ENCODE peak calls at places on chromosomes 5 and 9, in five cellular contexts. A is GM12878, H is SK-N-SH, N is IMR-90, S is K562. Z is an unnamed sample.

GRCh38 chr5:175663191-175664184 is 5.6 kb downstream of the HRH2 start:
- DNase-seq in A (no peak), H (no peak), N (no peak), S (no peak), Z (no peak)

GRCh38 chr5:167295686-167296015 is 995.8 kb upstream of the WWC1 start:
- DNase-seq in A (no peak), H (no peak), N (no peak), S (no peak), Z (no peak)

GRCh38 chr9:86585422-86586143 is 231.4 kb upstream of the TUT7 start:
- DNase-seq in A (no peak), H (no peak), N (peak; percentile 26), S (no peak), Z (no peak)

GRCh38 chr5:17314907-17315471 is 97.6 kb downstream of the BASP1 start:
- DNase-seq in A (peak; percentile 28), H (no peak), N (no peak), S (no peak), Z (no peak)

GRCh38 chr9:88387035-88387732 is 1.1 kb upstream of the SPIN1 start:
- DNase-seq in A (no peak), H (no peak), N (peak; percentile 55), S (peak; percentile 8), Z (peak; percentile 52)

GRCh38 chr5:82911902-82912301 is 165.3 kb downstream of the TMEM167A start:
- DNase-seq in A (no peak), H (no peak), N (no peak), S (no peak), Z (no peak)

GRCh38 chr5:86974910-86975309 is 292.8 kb upstream of the RASA1 start:
- DNase-seq in A (no peak), H (no peak), N (no peak), S (no peak), Z (no peak)

GRCh38 chr5:636951-637350 is 24.8 kb downstream of the CEP72 start:
- DNase-seq in A (no peak), H (no peak), N (no peak), S (no peak), Z (no peak)

GRCh38 chr5:135705230-135705631 is 126.4 kb upstream of the CXCL14 start:
- DNase-seq in A (no peak), H (no peak), N (peak; percentile 2), S (no peak), Z (no peak)

GRCh38 chr9:127586096-127586495 is 26.0 kb upstream of the STXBP1 start:
- DNase-seq in A (no peak), H (no peak), N (no peak), S (no peak), Z (no peak)

GRCh38 chr9:134415026-134415425 is 88.8 kb downstream of the RXRA start:
- DNase-seq in A (no peak), H (no peak), N (no peak), S (no peak), Z (no peak)

GRCh38 chr9:124436320-124436719 is 13.9 kb upstream of the ADGRD2 start:
- DNase-seq in A (peak; percentile 39), H (no peak), N (no peak), S (no peak), Z (no peak)

GRCh38 chr5:10556331-10556807 is 7.5 kb upstream of the ANKRD33B start:
- DNase-seq in A (no peak), H (no peak), N (peak; percentile 78), S (no peak), Z (peak; percentile 87)

GRCh38 chr5:173327948-173328895 is at the start of gene STC2:
- DNase-seq in A (peak; percentile 15), H (peak; percentile 88), N (peak; percentile 94), S (peak; percentile 87), Z (peak; percentile 91)

GRCh38 chr5:92594031-92594430 is 987.0 kb downstream of the NR2F1-AS1 start:
- DNase-seq in A (no peak), H (no peak), N (no peak), S (no peak), Z (no peak)

GRCh38 chr5:171484460-171484899 is 65.0 kb downstream of the FGF18 start:
- DNase-seq in A (no peak), H (peak; percentile 82), N (no peak), S (peak; percentile 87), Z (peak; percentile 73)

GRCh38 chr5:134223406-134224251 is 2.2 kb downstream of the PPP2CA start:
- DNase-seq in A (no peak), H (no peak), N (peak; percentile 52), S (no peak), Z (no peak)

GRCh38 chr9:71778085-71778484 is 9.8 kb upstream of the CEMIP2 start:
- DNase-seq in A (no peak), H (no peak), N (no peak), S (no peak), Z (no peak)

GRCh38 chr9:14313378-14313940 is 482 bp downstream of the NFIB start:
- DNase-seq in A (no peak), H (no peak), N (peak; percentile 31), S (no peak), Z (peak; percentile 63)

GRCh38 chr9:34508951-34509350 is 13.8 kb downstream of the ENHO start:
- DNase-seq in A (no peak), H (no peak), N (no peak), S (no peak), Z (no peak)

GRCh38 chr5:150279618-150280017 is 10.0 kb downstream of the CAMK2A start:
- DNase-seq in A (no peak), H (peak; percentile 59), N (no peak), S (no peak), Z (no peak)

GRCh38 chr5:405421-405820 is 37.6 kb upstream of the EXOC3 start:
- DNase-seq in A (no peak), H (peak; percentile 7), N (no peak), S (no peak), Z (no peak)

GRCh38 chr5:142767178-142767577 is 3.0 kb upstream of the ARHGAP26 start:
- DNase-seq in A (no peak), H (no peak), N (no peak), S (no peak), Z (no peak)

GRCh38 chr9:97660345-97660744 is 26.7 kb downstream of the NCBP1 start:
- DNase-seq in A (no peak), H (no peak), N (no peak), S (no peak), Z (no peak)

GRCh38 chr9:36872641-36873040 is 161.4 kb downstream of the PAX5 start:
- DNase-seq in A (no peak), H (no peak), N (no peak), S (no peak), Z (no peak)

GRCh38 chr5:119037496-119038215 is 33.2 kb upstream of the DMXL1 start:
- DNase-seq in A (no peak), H (peak; percentile 20), N (peak; percentile 8), S (no peak), Z (no peak)

GRCh38 chr5:159504106-159504856 is 174.0 kb upstream of the IL12B start:
- DNase-seq in A (no peak), H (no peak), N (peak; percentile 45), S (no peak), Z (no peak)

GRCh38 chr9:99488109-99489042 is 266.3 kb downstream of the SEC61B start:
- DNase-seq in A (no peak), H (peak; percentile 44), N (no peak), S (no peak), Z (no peak)

GRCh38 chr5:132752581-132753125 is 5.4 kb downstream of the CCNI2 start:
- DNase-seq in A (no peak), H (no peak), N (no peak), S (no peak), Z (no peak)

GRCh38 chr5:80654054-80654390 is 430 bp upstream of the MSH3 start:
- DNase-seq in A (no peak), H (peak; percentile 56), N (no peak), S (peak; percentile 48), Z (peak; percentile 6)

GRCh38 chr5:118990582-118990981 is 2.2 kb upstream of the DTWD2 start:
- DNase-seq in A (no peak), H (no peak), N (no peak), S (no peak), Z (no peak)

GRCh38 chr9:131272212-131272611 is 4.1 kb downstream of the FAM78A start:
- DNase-seq in A (no peak), H (no peak), N (no peak), S (peak; percentile 77), Z (no peak)

GRCh38 chr5:131986161-131986912 is 25.1 kb downstream of the ACSL6 start:
- DNase-seq in A (no peak), H (no peak), N (peak; percentile 4), S (no peak), Z (no peak)

GRCh38 chr9:127953768-127954505 is 16.3 kb upstream of the DPM2 start:
- DNase-seq in A (no peak), H (no peak), N (no peak), S (no peak), Z (no peak)

GRCh38 chr9:121055642-121056143 is 5.6 kb upstream of the C5 start:
- DNase-seq in A (no peak), H (no peak), N (peak; percentile 3), S (peak; percentile 38), Z (peak; percentile 74)

GRCh38 chr5:96702503-96703383 is 40.6 kb downstream of the CAST start:
- DNase-seq in A (no peak), H (peak; percentile 92), N (peak; percentile 97), S (peak; percentile 95), Z (peak; percentile 94)

GRCh38 chr9:115849679-115850412 is 303.7 kb upstream of the PAPPA start:
- DNase-seq in A (no peak), H (no peak), N (peak; percentile 8), S (no peak), Z (no peak)

GRCh38 chr5:132083065-132083678 is 9.6 kb downstream of the CSF2 start:
- DNase-seq in A (no peak), H (no peak), N (no peak), S (no peak), Z (no peak)

GRCh38 chr5:179146277-179146676 is 86.1 kb downstream of the ZNF354C start:
- DNase-seq in A (no peak), H (no peak), N (no peak), S (no peak), Z (no peak)
- TF ChIP-seq USF2 in A (no peak), H (no peak), N (no peak), S (no peak), Z (no peak)

GRCh38 chr5:169218862-169219261 is 82.1 kb downstream of the SLIT3 start:
- DNase-seq in A (no peak), H (peak; percentile 45), N (no peak), S (no peak), Z (peak; percentile 37)
- TF ChIP-seq RCOR1 in A (no peak), H (peak; percentile 87), N (no peak), S (no peak), Z (no peak)

GRCh38 chr9:122406264-122406890 is 35.6 kb downstream of the PTGS1 start:
- DNase-seq in A (no peak), H (peak; percentile 54), N (no peak), S (no peak), Z (no peak)
- TF ChIP-seq RAD21 in A (no peak), H (no peak), N (no peak), S (no peak), Z (no peak)

GRCh38 chr9:136429683-136430590 is 9.7 kb downstream of the INPP5E start:
- DNase-seq in A (no peak), H (no peak), N (no peak), S (no peak), Z (no peak)

GRCh38 chr9:136430591-136431234 is 8.9 kb downstream of the INPP5E start:
- DNase-seq in A (no peak), H (no peak), N (no peak), S (no peak), Z (peak; percentile 29)

GRCh38 chr9:136432591-136432990 is 7.1 kb downstream of the INPP5E start:
- DNase-seq in A (no peak), H (no peak), N (no peak), S (no peak), Z (no peak)

GRCh38 chr9:136433043-136433715 is 6.5 kb downstream of the INPP5E start:
- DNase-seq in A (no peak), H (no peak), N (no peak), S (no peak), Z (no peak)

GRCh38 chr9:136431782-136432350 is 7.8 kb downstream of the INPP5E start:
- DNase-seq in A (no peak), H (no peak), N (no peak), S (no peak), Z (no peak)
- TF ChIP-seq USF2 in A (no peak), H (no peak), N (no peak), S (no peak), Z (no peak)